ENCODE peak calls at places on chromosome 16, in nine cellular contexts. U is T-helper 2 cell; N is activated naive CD4-positive, alpha-beta T cell; T is type B pancreatic cell; X is SHP77; C is HTR-8/SVneo; V is A549; L is activated CD4-positive, alpha-beta T cell treated with anti-CD3 and anti-CD28 coated beads for 1 hour; F is NCI-H510A. H is an unnamed sample.

GRCh38 chr16:23803591-23804123 is 32.1 kb upstream of the PRKCB start:
- DNase-seq in T (no peak), L (peak; percentile 56), U (peak; percentile 49), N (no peak), V (peak; percentile 55), X (peak; percentile 3), F (no peak), C (peak; percentile 27), H (no peak)

GRCh38 chr16:60485877-60486489 is 1550.3 kb downstream of the CDH8 start:
- DNase-seq in U (no peak), V (no peak), T (no peak), X (no peak), C (no peak), N (no peak), F (no peak), L (no peak), H (no peak)

GRCh38 chr16:19700319-19700781 is 17.7 kb downstream of the KNOP1 start:
- DNase-seq in C (no peak), U (no peak), N (no peak), T (no peak), V (peak; percentile 81), L (no peak), F (no peak), X (peak; percentile 23), H (no peak)

GRCh38 chr16:67845291-67846062 is 1.3 kb upstream of the NUTF2 start:
- DNase-seq in V (no peak), X (no peak), N (no peak), L (no peak), C (no peak), T (no peak), F (no peak), U (no peak), H (no peak)

GRCh38 chr16:67844441-67844840 is 2.3 kb upstream of the NUTF2 start:
- DNase-seq in U (no peak), X (peak; percentile 31), L (no peak), N (no peak), V (no peak), T (no peak), F (no peak), C (no peak), H (no peak)

GRCh38 chr16:9212621-9213020 is 121.2 kb downstream of the HAPSTR1 start:
- DNase-seq in N (no peak), F (no peak), U (no peak), V (no peak), L (no peak), C (no peak), X (no peak), T (no peak), H (no peak)

GRCh38 chr16:89197633-89198416 is 2.5 kb downstream of the SLC22A31 start:
- DNase-seq in C (no peak), N (no peak), T (no peak), U (no peak), X (no peak), F (no peak), L (no peak), V (no peak), H (no peak)

GRCh38 chr16:1510941-1511351 is 17.8 kb downstream of the TELO2 start:
- DNase-seq in N (no peak), U (no peak), X (no peak), C (no peak), F (no peak), V (no peak), L (no peak), T (no peak), H (no peak)

GRCh38 chr16:79509221-79509631 is 91.3 kb downstream of the MAF start:
- DNase-seq in N (no peak), T (no peak), L (no peak), C (no peak), U (no peak), V (no peak), X (peak; percentile 81), F (peak; percentile 48), H (no peak)

GRCh38 chr16:58658796-58659211 is 25.8 kb downstream of the SLC38A7 start:
- DNase-seq in U (no peak), L (no peak), C (no peak), X (no peak), F (no peak), N (no peak), T (no peak), V (no peak), H (no peak)

GRCh38 chr16:10551881-10552280 is 28.5 kb downstream of the EMP2 start:
- DNase-seq in T (no peak), X (no peak), N (no peak), L (no peak), U (no peak), F (no peak), V (no peak), C (no peak), H (no peak)

GRCh38 chr16:72530434-72530833 is 358.5 kb upstream of the PMFBP1 start:
- DNase-seq in C (peak; percentile 56), N (no peak), L (no peak), U (no peak), F (no peak), T (no peak), X (no peak), V (no peak), H (no peak)

GRCh38 chr16:66856184-66856730 is 12.0 kb downstream of the CA7 start:
- DNase-seq in F (no peak), V (no peak), N (no peak), L (no peak), T (no peak), X (no peak), U (no peak), C (no peak), H (no peak)

GRCh38 chr16:67150833-67151396 is at the start of gene B3GNT9:
- DNase-seq in N (no peak), T (no peak), X (no peak), V (peak; percentile 82), C (no peak), L (no peak), U (no peak), F (peak; percentile 49), H (no peak)

GRCh38 chr16:80231888-80232287 is 308.9 kb upstream of the DYNLRB2 start:
- DNase-seq in F (no peak), U (no peak), C (peak; percentile 25), V (no peak), T (no peak), N (no peak), L (no peak), X (no peak), H (no peak)

GRCh38 chr16:72877374-72878028 is 170.4 kb downstream of the ZFHX3 start:
- DNase-seq in F (no peak), X (no peak), N (no peak), V (peak; percentile 54), C (peak; percentile 93), U (no peak), T (no peak), L (no peak), H (no peak)

GRCh38 chr16:68790130-68790761 is 53.1 kb upstream of the TANGO6 start:
- DNase-seq in T (no peak), V (peak; percentile 70), N (no peak), F (no peak), X (no peak), C (peak; percentile 78), L (no peak), U (no peak), H (no peak)

GRCh38 chr16:80198995-80199299 is 341.8 kb upstream of the DYNLRB2 start:
- DNase-seq in N (no peak), X (no peak), V (no peak), L (no peak), U (no peak), F (no peak), C (no peak), T (no peak), H (no peak)

GRCh38 chr16:22844426-22844825 is 30.5 kb downstream of the HS3ST2 start:
- DNase-seq in X (no peak), V (no peak), U (no peak), N (no peak), T (no peak), C (no peak), F (no peak), L (no peak), H (peak; percentile 68)

GRCh38 chr16:35506018-35506897 is 2046.8 kb downstream of the TP53TG3F start:
- DNase-seq in C (no peak), X (peak; percentile 100), N (no peak), L (no peak), F (peak; percentile 86), V (peak; percentile 15), U (no peak), T (no peak), H (no peak)

GRCh38 chr16:7561908-7562405 is 229.3 kb downstream of the RBFOX1 start:
- DNase-seq in U (no peak), V (no peak), T (no peak), N (no peak), L (no peak), X (no peak), F (no peak), C (no peak), H (no peak)

GRCh38 chr16:83615131-83615530 is 192.6 kb upstream of the HSBP1 start:
- DNase-seq in U (no peak), N (no peak), F (no peak), C (no peak), T (no peak), V (no peak), X (no peak), L (no peak), H (peak; percentile 5)

GRCh38 chr16:79599256-79599836 is 1.2 kb downstream of the MAF start:
- DNase-seq in T (no peak), U (no peak), C (no peak), F (no peak), L (no peak), V (peak; percentile 16), N (no peak), X (no peak), H (no peak)

GRCh38 chr16:66473654-66474519 is 46.8 kb downstream of the BEAN1 start:
- DNase-seq in T (peak; percentile 54), U (no peak), C (no peak), L (no peak), F (no peak), N (no peak), X (peak; percentile 81), V (no peak), H (no peak)